ENCODE peak calls at places on chromosomes 12 and 14, in six cellular contexts. T, N, I, L, G and O are unnamed samples.

GRCh38 chr14:69932391-69932790 is 53.2 kb downstream of the SMOC1 start:
- DNase-seq in T (no peak), N (no peak), I (peak; percentile 22), L (no peak), G (no peak), O (no peak)

GRCh38 chr14:100873083-100873482 is 30.4 kb downstream of the RTL1 start:
- DNase-seq in T (no peak), N (no peak), I (no peak), L (no peak), G (no peak), O (no peak)

GRCh38 chr12:62158416-62159360 is 101.5 kb upstream of the USP15 start:
- DNase-seq in T (no peak), N (no peak), I (no peak), L (no peak), G (no peak), O (no peak)

GRCh38 chr12:93006655-93007208 is 77.6 kb upstream of the EEA1 start:
- DNase-seq in T (no peak), N (no peak), I (no peak), L (no peak), G (no peak), O (no peak)

GRCh38 chr14:24910408-24910986 is 139.4 kb downstream of the STXBP6 start:
- DNase-seq in T (no peak), N (no peak), I (no peak), L (no peak), G (no peak), O (no peak)

GRCh38 chr12:27198036-27198435 is 46.0 kb upstream of the STK38L start:
- DNase-seq in T (no peak), N (no peak), I (no peak), L (peak; percentile 64), G (no peak), O (no peak)

GRCh38 chr14:62269204-62269603 is 507.0 kb downstream of the SNAPC1 start:
- DNase-seq in T (no peak), N (no peak), I (no peak), L (no peak), G (no peak), O (no peak)

GRCh38 chr12:22110176-22110575 is 64.2 kb downstream of the CMAS start:
- DNase-seq in T (no peak), N (no peak), I (no peak), L (no peak), G (no peak), O (no peak)

GRCh38 chr14:47103781-47104180 is 452.2 kb upstream of the RPL10L start:
- DNase-seq in T (no peak), N (no peak), I (no peak), L (no peak), G (peak; percentile 67), O (no peak)

GRCh38 chr12:5948696-5949095 is 3.6 kb upstream of the ANO2 start:
- DNase-seq in T (no peak), N (no peak), I (no peak), L (no peak), G (no peak), O (no peak)

GRCh38 chr14:65834051-65834450 is 421.5 kb downstream of the FUT8 start:
- DNase-seq in T (no peak), N (no peak), I (no peak), L (no peak), G (no peak), O (no peak)

GRCh38 chr14:65834812-65835211 is 422.3 kb downstream of the FUT8 start:
- DNase-seq in T (no peak), N (no peak), I (no peak), L (no peak), G (peak; percentile 61), O (no peak)

GRCh38 chr14:65833256-65833880 is 420.8 kb downstream of the FUT8 start:
- DNase-seq in T (no peak), N (no peak), I (no peak), L (peak; percentile 39), G (no peak), O (no peak)

GRCh38 chr14:65835501-65835900 is 423.0 kb downstream of the FUT8 start:
- DNase-seq in T (no peak), N (no peak), I (no peak), L (no peak), G (no peak), O (no peak)

DNA sequence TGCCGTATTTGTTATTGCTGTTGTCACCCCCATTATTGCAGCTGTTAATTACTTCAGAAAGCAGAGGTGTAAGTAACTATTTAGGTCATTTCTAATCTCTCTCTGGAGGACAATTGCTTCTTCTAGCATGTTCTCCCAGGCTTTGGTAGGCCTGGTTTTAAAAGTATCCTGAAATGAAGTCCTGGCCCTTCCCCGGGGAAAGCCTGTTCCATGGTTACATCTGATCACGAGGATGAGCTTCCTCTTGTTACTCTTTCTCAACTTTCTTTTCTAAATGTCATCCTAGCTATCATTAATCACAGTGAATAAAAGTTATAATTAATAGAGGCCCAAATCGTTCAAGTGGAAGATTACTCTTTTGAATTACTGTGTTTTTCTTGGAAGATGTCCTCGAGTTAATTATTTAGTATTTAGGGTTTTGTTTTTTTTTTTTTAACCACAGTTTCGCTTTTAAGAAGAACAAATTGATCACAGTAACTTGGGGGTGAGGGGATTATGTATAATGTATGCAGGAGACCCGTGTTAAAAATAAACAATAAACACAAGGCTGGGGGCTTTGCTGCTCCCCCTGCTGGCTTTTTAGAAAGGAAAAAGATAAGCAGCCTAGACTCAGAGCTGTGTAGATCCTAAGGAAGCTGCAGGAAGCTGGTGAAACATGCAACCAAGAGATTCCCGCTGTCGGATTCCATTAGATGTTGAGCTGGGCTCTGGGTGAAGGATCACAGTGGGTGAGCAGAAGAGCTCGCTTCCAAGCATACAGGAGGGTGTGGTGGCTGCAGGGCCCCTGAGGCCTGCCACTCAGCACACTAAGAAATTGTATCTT is 420.1 kb downstream of the FUT8 start:
- DNase-seq in T (peak; percentile 11), N (no peak), I (no peak), L (peak; percentile 32), G (peak; percentile 77), O (no peak)
- TF ChIP-seq CTCF in T (peak; percentile 34), N (peak; percentile 24), I (peak; percentile 55), L (peak; percentile 47), G (peak; percentile 80), O (peak; percentile 69)

GRCh38 chr12:101107032-101107763 is 102.8 kb downstream of the SLC5A8 start:
- DNase-seq in T (no peak), N (no peak), I (no peak), L (no peak), G (no peak), O (no peak)

GRCh38 chr12:101110856-101111255 is 99.2 kb downstream of the SLC5A8 start:
- DNase-seq in T (no peak), N (no peak), I (no peak), L (no peak), G (no peak), O (no peak)

GRCh38 chr12:101108130-101108529 is 101.9 kb downstream of the SLC5A8 start:
- DNase-seq in T (no peak), N (no peak), I (no peak), L (no peak), G (peak; percentile 63), O (no peak)

GRCh38 chr12:101115326-101115725 is 94.7 kb downstream of the SLC5A8 start:
- DNase-seq in T (no peak), N (no peak), I (no peak), L (no peak), G (no peak), O (no peak)

GRCh38 chr12:101111441-101111840 is 98.6 kb downstream of the SLC5A8 start:
- DNase-seq in T (no peak), N (no peak), I (no peak), L (no peak), G (no peak), O (no peak)
- TF ChIP-seq CTCF in T (no peak), N (no peak), I (no peak), L (no peak), G (no peak), O (no peak)

GRCh38 chr12:95996034-95996658 is at the start of gene HAL:
- DNase-seq in T (no peak), N (no peak), I (no peak), L (peak; percentile 34), G (no peak), O (no peak)
- TF ChIP-seq CTCF in T (no peak), N (no peak), I (no peak), L (no peak), G (no peak), O (no peak)

DNA sequence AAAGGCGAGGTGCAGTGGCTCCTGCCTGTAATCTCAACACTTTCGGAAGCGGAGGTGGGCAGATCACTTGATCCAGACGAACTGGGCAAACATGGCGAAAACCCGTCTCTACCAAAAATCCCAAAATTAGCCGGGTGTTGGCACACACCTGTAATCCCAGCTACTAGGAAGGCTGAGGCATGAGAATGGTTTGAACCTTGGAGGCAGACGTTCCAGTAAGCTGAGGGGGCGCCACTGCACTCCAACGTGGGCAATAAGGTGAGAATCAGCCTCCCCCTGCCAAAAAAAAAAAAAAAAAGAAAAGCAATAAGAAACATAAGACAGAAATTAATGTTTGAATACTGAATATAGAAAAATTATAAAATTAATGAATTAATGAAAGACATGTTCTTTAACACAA is 928.7 kb downstream of the LRFN5 start:
- DNase-seq in T (no peak), N (no peak), I (no peak), L (no peak), G (peak; percentile 60), O (no peak)
- TF ChIP-seq CTCF in T (no peak), N (no peak), I (no peak), L (no peak), G (peak; percentile 50), O (no peak)

GRCh38 chr14:75709207-75709812 is 48.3 kb downstream of the TTLL5 start:
- DNase-seq in T (peak; percentile 63), N (peak; percentile 70), I (peak; percentile 63), L (peak; percentile 84), G (peak; percentile 90), O (no peak)
- TF ChIP-seq CTCF in T (peak; percentile 61), N (peak; percentile 85), I (peak; percentile 90), L (peak; percentile 86), G (peak; percentile 89), O (peak; percentile 89)